ENCODE peak calls at places on chromosomes 2 and 18, in seven cellular contexts. D is astrocyte of the cerebellum; F is uterus; T is ovary; C is chondrocyte; H is CD8-positive, alpha-beta T cell; A is stomach. S is an unnamed sample.

GRCh38 chr2:165665614-165666013 is 128.4 kb downstream of the GALNT3 start:
- DNase-seq in D (no peak), F (no peak), T (no peak), C (no peak), H (no peak), A (no peak), S (no peak)

GRCh38 chr2:133130548-133131246 is 437.6 kb downstream of the NCKAP5 start:
- DNase-seq in D (no peak), F (no peak), T (no peak), C (no peak), H (no peak), A (no peak), S (no peak)

GRCh38 chr2:169362346-169363026 is at the start of gene LRP2:
- DNase-seq in D (no peak), F (no peak), T (peak; percentile 32), C (no peak), H (peak; percentile 1), A (no peak), S (peak; percentile 74)

GRCh38 chr2:56624181-56624580 is 440.4 kb downstream of the CCDC85A start:
- DNase-seq in D (no peak), F (no peak), T (no peak), C (no peak), H (no peak), A (no peak), S (no peak)

GRCh38 chr2:170723446-170723958 is 8.4 kb downstream of the SP5 start:
- DNase-seq in D (no peak), F (no peak), T (no peak), C (no peak), H (no peak), A (no peak), S (no peak)

GRCh38 chr2:70006447-70006784 is 45.0 kb upstream of the ASPRV1 start:
- DNase-seq in D (no peak), F (no peak), T (no peak), C (no peak), H (no peak), A (no peak), S (no peak)

GRCh38 chr2:153940511-153940910 is 68.8 kb downstream of the GALNT13 start:
- DNase-seq in D (peak; percentile 33), F (no peak), T (no peak), C (no peak), H (no peak), A (no peak), S (no peak)

GRCh38 chr18:11996907-11997306 is 15.6 kb downstream of the IMPA2 start:
- DNase-seq in D (no peak), F (no peak), T (no peak), C (no peak), H (no peak), A (no peak), S (peak; percentile 33)

GRCh38 chr18:62450546-62451395 is 72.1 kb upstream of the ZCCHC2 start:
- DNase-seq in D (peak; percentile 60), F (peak; percentile 35), T (peak; percentile 36), C (no peak), H (no peak), A (peak; percentile 72), S (peak; percentile 85)

GRCh38 chr2:26989156-26989555 is 18.7 kb downstream of the MAPRE3 start:
- DNase-seq in D (peak; percentile 18), F (no peak), T (no peak), C (no peak), H (no peak), A (no peak), S (no peak)

GRCh38 chr2:213238753-213239591 is 45.3 kb upstream of the SPAG16 start:
- DNase-seq in D (peak; percentile 83), F (no peak), T (no peak), C (no peak), H (no peak), A (no peak), S (no peak)

GRCh38 chr18:22286576-22286975 is 117.2 kb downstream of the GATA6 start:
- DNase-seq in D (no peak), F (no peak), T (no peak), C (no peak), H (no peak), A (peak; percentile 75), S (no peak)

GRCh38 chr2:43634604-43635306 is 2.3 kb upstream of the PLEKHH2 start:
- DNase-seq in D (peak; percentile 84), F (no peak), T (no peak), C (no peak), H (no peak), A (no peak), S (no peak)

GRCh38 chr2:1989216-1989615 is 244.9 kb upstream of the PXDN start:
- DNase-seq in D (no peak), F (no peak), T (no peak), C (no peak), H (no peak), A (peak; percentile 44), S (no peak)

GRCh38 chr18:6960656-6961055 is 156.9 kb downstream of the LAMA1 start:
- DNase-seq in D (no peak), F (no peak), T (no peak), C (no peak), H (no peak), A (no peak), S (no peak)

GRCh38 chr2:238631491-238632180 is 204.9 kb downstream of the ASB1 start:
- DNase-seq in D (no peak), F (no peak), T (no peak), C (no peak), H (no peak), A (no peak), S (no peak)

GRCh38 chr2:218962859-218963492 is 3.5 kb downstream of the CDK5R2 start:
- DNase-seq in D (peak; percentile 5), F (peak; percentile 53), T (peak; percentile 81), C (no peak), H (peak; percentile 56), A (peak; percentile 62), S (peak; percentile 91)

GRCh38 chr2:191675807-191676667 is 1.9 kb upstream of the NABP1 start:
- DNase-seq in D (no peak), F (no peak), T (no peak), C (no peak), H (peak; percentile 28), A (peak; percentile 35), S (peak; percentile 55)

GRCh38 chr2:62501794-62502500 is 4.0 kb downstream of the TMEM17 start:
- DNase-seq in D (no peak), F (no peak), T (no peak), C (no peak), H (no peak), A (no peak), S (no peak)

GRCh38 chr2:230701308-230701707 is 11.3 kb upstream of the CAB39 start:
- DNase-seq in D (no peak), F (no peak), T (no peak), C (no peak), H (no peak), A (no peak), S (no peak)

GRCh38 chr2:192030289-192030688 is 164.4 kb downstream of the TMEFF2 start:
- DNase-seq in D (no peak), F (no peak), T (no peak), C (no peak), H (no peak), A (no peak), S (no peak)

GRCh38 chr2:46329803-46330775 is 32.9 kb downstream of the EPAS1 start:
- DNase-seq in D (peak; percentile 63), F (no peak), T (no peak), C (no peak), H (no peak), A (no peak), S (no peak)

GRCh38 chr2:24970483-24971299 is 1.1 kb downstream of the DNAJC27 start:
- DNase-seq in D (no peak), F (no peak), T (peak; percentile 57), C (no peak), H (no peak), A (no peak), S (no peak)

GRCh38 chr2:24972315-24972958 is 682 bp upstream of the DNAJC27 start:
- DNase-seq in D (no peak), F (peak; percentile 33), T (peak; percentile 59), C (no peak), H (no peak), A (no peak), S (no peak)

GRCh38 chr2:24969784-24970183 is 2.0 kb downstream of the DNAJC27 start:
- DNase-seq in D (no peak), F (no peak), T (no peak), C (no peak), H (no peak), A (no peak), S (no peak)

GRCh38 chr2:24971300-24971549 is 530 bp downstream of the DNAJC27 start:
- DNase-seq in D (no peak), F (no peak), T (no peak), C (no peak), H (no peak), A (peak; percentile 29), S (no peak)

GRCh38 chr2:24971550-24972314 is at the start of gene DNAJC27:
- DNase-seq in D (peak; percentile 95), F (peak; percentile 99), T (peak; percentile 99), C (peak; percentile 99), H (peak; percentile 96), A (peak; percentile 98), S (peak; percentile 99)
- TF ChIP-seq CTCF in D (no peak), F (no peak), T (no peak), C (peak; percentile 6), H (no peak), A (no peak), S (no peak)

GRCh38 chr2:44668336-44668735 is 273.2 kb upstream of the SIX3 start:
- DNase-seq in D (no peak), F (no peak), T (no peak), C (no peak), H (no peak), A (no peak), S (no peak)
- TF ChIP-seq CTCF in D (peak; percentile 31), F (no peak), T (no peak), C (peak; percentile 48), H (no peak), A (no peak), S (no peak)

GRCh38 chr2:155675920-155676319 is 656.6 kb downstream of the NR4A2 start:
- DNase-seq in D (no peak), F (no peak), T (no peak), C (no peak), H (no peak), A (no peak), S (no peak)

DNA sequence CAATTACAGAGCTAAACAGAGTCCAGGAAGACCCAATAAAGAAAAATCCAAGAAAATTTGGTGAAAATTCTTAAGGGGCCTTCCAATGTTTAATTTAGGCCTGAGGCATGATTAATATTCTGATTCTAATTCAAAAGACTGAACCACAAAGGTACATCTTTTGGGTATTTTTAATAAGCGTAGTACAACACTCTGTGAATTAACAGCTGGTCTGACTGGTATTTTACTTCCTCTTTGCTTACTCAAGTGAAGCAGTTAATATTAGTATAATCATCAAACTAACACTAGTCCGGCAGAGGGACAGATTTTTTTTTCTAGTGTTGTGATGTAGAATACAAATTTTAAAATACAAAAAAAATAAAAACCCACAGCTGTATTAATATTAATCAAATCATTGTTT is 652.9 kb downstream of the NR4A2 start:
- DNase-seq in D (no peak), F (no peak), T (no peak), C (no peak), H (no peak), A (no peak), S (no peak)
- TF ChIP-seq CTCF in D (no peak), F (no peak), T (no peak), C (no peak), H (no peak), A (no peak), S (no peak)

DNA sequence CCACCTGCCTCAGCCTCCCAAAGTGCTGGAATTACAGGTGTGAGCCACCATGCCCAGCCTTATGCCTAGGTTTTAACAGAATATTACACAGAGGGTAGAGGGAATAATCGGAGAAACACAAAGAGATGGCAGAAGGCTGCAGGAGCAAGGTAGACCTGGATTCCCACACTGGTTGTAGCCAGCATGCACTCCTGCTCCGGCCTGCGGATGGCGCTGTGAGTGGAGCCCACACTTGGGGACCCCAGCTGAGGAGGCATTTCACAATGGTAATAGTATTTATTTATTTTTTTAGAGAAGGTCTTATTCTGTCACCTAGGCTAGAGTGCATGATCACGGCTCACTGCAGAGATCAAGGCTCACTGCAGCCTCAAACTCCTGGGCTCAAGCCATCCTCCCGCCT is 38.8 kb upstream of the DARS1 start:
- DNase-seq in D (no peak), F (no peak), T (no peak), C (no peak), H (no peak), A (no peak), S (no peak)
- TF ChIP-seq CTCF in D (no peak), F (no peak), T (no peak), C (no peak), H (no peak), A (no peak), S (no peak)